ENCODE peak calls at places on chromosomes 3 and 15, in seven cellular contexts. K is pancreas; Z is right cardiac atrium; B is naive thymus-derived CD8-positive, alpha-beta T cell; L is T-helper 17 cell; J is CD4-positive, alpha-beta T cell; E is gastroesophageal sphincter. R is an unnamed sample.

GRCh38 chr3:55607844-55608243 is 120.7 kb upstream of the WNT5A start:
- ATAC-seq in K (no peak), Z (no peak), B (no peak), L (no peak), J (no peak), E (no peak), R (no peak)

GRCh38 chr15:85871545-85871944 is 76.8 kb upstream of the KLHL25 start:
- ATAC-seq in K (no peak), Z (no peak), B (no peak), L (no peak), J (no peak), E (no peak), R (no peak)

GRCh38 chr3:143142354-143142753 is 22.8 kb downstream of the CHST2 start:
- ATAC-seq in K (no peak), Z (no peak), B (no peak), L (no peak), J (no peak), E (no peak), R (no peak)

GRCh38 chr15:90192961-90193786 is 8.0 kb upstream of the SEMA4B start:
- ATAC-seq in K (no peak), Z (peak; percentile 41), B (peak; percentile 60), L (no peak), J (peak; percentile 60), E (peak; percentile 83), R (no peak)

GRCh38 chr15:36831125-36831914 is 251.9 kb downstream of the CDIN1 start:
- ATAC-seq in K (no peak), Z (no peak), B (no peak), L (no peak), J (no peak), E (no peak), R (peak; percentile 94)

GRCh38 chr15:62711691-62712454 is 330.7 kb upstream of the TPM1 start:
- ATAC-seq in K (no peak), Z (no peak), B (no peak), L (no peak), J (no peak), E (no peak), R (no peak)

GRCh38 chr3:128786434-128787020 is 60.5 kb downstream of the RAB7A start:
- ATAC-seq in K (no peak), Z (peak; percentile 38), B (no peak), L (no peak), J (no peak), E (no peak), R (no peak)

GRCh38 chr15:40252141-40252437 is 13.2 kb downstream of the PAK6 start:
- ATAC-seq in K (peak; percentile 30), Z (peak; percentile 5), B (no peak), L (no peak), J (no peak), E (no peak), R (peak; percentile 2)

GRCh38 chr3:127214990-127215389 is 22.1 kb downstream of the PRR23E start:
- ATAC-seq in K (no peak), Z (no peak), B (no peak), L (no peak), J (no peak), E (no peak), R (no peak)

GRCh38 chr3:13681931-13682330 is 133.0 kb downstream of the FBLN2 start:
- ATAC-seq in K (no peak), Z (no peak), B (no peak), L (no peak), J (no peak), E (no peak), R (peak; percentile 28)

GRCh38 chr3:67362686-67363085 is 291.7 kb downstream of the SUCLG2 start:
- ATAC-seq in K (no peak), Z (no peak), B (peak; percentile 53), L (no peak), J (no peak), E (no peak), R (no peak)

GRCh38 chr3:71146673-71147072 is 436.9 kb downstream of the FOXP1 start:
- ATAC-seq in K (no peak), Z (peak; percentile 86), B (no peak), L (no peak), J (no peak), E (no peak), R (no peak)

GRCh38 chr15:45641374-45641778 is 6.5 kb downstream of the SQOR start:
- ATAC-seq in K (peak; percentile 73), Z (peak; percentile 52), B (no peak), L (no peak), J (no peak), E (peak; percentile 90), R (peak; percentile 85)

GRCh38 chr3:168029705-168030104 is 66.0 kb downstream of the GOLIM4 start:
- ATAC-seq in K (no peak), Z (no peak), B (no peak), L (no peak), J (no peak), E (no peak), R (no peak)

GRCh38 chr3:119120480-119120879 is 25.5 kb upstream of the TEX55 start:
- ATAC-seq in K (no peak), Z (no peak), B (no peak), L (no peak), J (no peak), E (no peak), R (no peak)

R was measured in esophagus mucosa.